ENCODE peak calls at places on chromosomes 7 and 10, in four cellular contexts. One of them, this sample, is unnamed.
A peak's percentile ranks its signal among the peaks of the same experiment; 100 is the strongest.

GRCh38 chr10:110387983-110388681 is 83.4 kb upstream of the SMNDC1 start:
- DNase-seq in MM.1S: peak; percentile 67
- DNase-seq in IMR-90: no peak
- DNase-seq in iPS DF 6.9: no peak
- DNase-seq in this sample: no peak

GRCh38 chr10:28367865-28368541 is 65.1 kb upstream of the MPP7 start:
- DNase-seq in MM.1S: peak; percentile 87
- DNase-seq in IMR-90: no peak
- DNase-seq in iPS DF 6.9: no peak
- DNase-seq in this sample: no peak

GRCh38 chr7:149765399-149766121 is 7.8 kb downstream of the ZNF467 start:
- DNase-seq in IMR-90: no peak
- DNase-seq in MM.1S: no peak
- DNase-seq in iPS DF 6.9: no peak
- DNase-seq in this sample: no peak

GRCh38 chr7:75694636-75695035 is 44.1 kb downstream of the HIP1 start:
- DNase-seq in iPS DF 6.9: no peak
- DNase-seq in IMR-90: no peak
- DNase-seq in MM.1S: no peak
- DNase-seq in this sample: no peak

GRCh38 chr10:85993840-85994507 is 372.6 kb downstream of the GRID1 start:
- DNase-seq in MM.1S: no peak
- DNase-seq in IMR-90: no peak
- DNase-seq in iPS DF 6.9: no peak
- DNase-seq in this sample: no peak

GRCh38 chr7:542935-543789 is 23.5 kb upstream of the PDGFA start:
- DNase-seq in iPS DF 6.9: no peak
- DNase-seq in MM.1S: no peak
- DNase-seq in IMR-90: peak; percentile 91
- DNase-seq in this sample: no peak

GRCh38 chr10:93160829-93161228 is 87.1 kb downstream of the CYP26A1 start:
- DNase-seq in iPS DF 6.9: no peak
- DNase-seq in IMR-90: peak; percentile 39
- DNase-seq in MM.1S: no peak
- DNase-seq in this sample: no peak

GRCh38 chr10:44334621-44335184 is 50.2 kb downstream of the CXCL12 start:
- DNase-seq in iPS DF 6.9: no peak
- DNase-seq in MM.1S: no peak
- DNase-seq in IMR-90: peak; percentile 89
- DNase-seq in this sample: no peak

GRCh38 chr10:5534880-5535856 is 10.4 kb downstream of the CALML3 start:
- DNase-seq in IMR-90: peak; percentile 80
- DNase-seq in iPS DF 6.9: no peak
- DNase-seq in MM.1S: no peak
- DNase-seq in this sample: no peak

GRCh38 chr10:82889703-82890102 is 1014.7 kb downstream of the NRG3 start:
- DNase-seq in IMR-90: no peak
- DNase-seq in iPS DF 6.9: no peak
- DNase-seq in MM.1S: no peak
- DNase-seq in this sample: no peak

GRCh38 chr7:106347229-106347833 is 62.5 kb upstream of the NAMPT start:
- DNase-seq in IMR-90: no peak
- DNase-seq in iPS DF 6.9: no peak
- DNase-seq in MM.1S: peak; percentile 91
- DNase-seq in this sample: no peak

GRCh38 chr7:154946166-154946565 is 56.8 kb downstream of the PAXIP1 start:
- DNase-seq in MM.1S: no peak
- DNase-seq in iPS DF 6.9: no peak
- DNase-seq in IMR-90: no peak
- DNase-seq in this sample: no peak

GRCh38 chr10:2914741-2915140 is 152.6 kb upstream of the PFKP start:
- DNase-seq in MM.1S: no peak
- DNase-seq in IMR-90: no peak
- DNase-seq in iPS DF 6.9: no peak
- DNase-seq in this sample: no peak

GRCh38 chr10:43892062-43892765 is 243.5 kb upstream of the ZNF32 start:
- DNase-seq in MM.1S: no peak
- DNase-seq in iPS DF 6.9: no peak
- DNase-seq in IMR-90: peak; percentile 50
- DNase-seq in this sample: no peak

GRCh38 chr7:2518101-2518500 is 1.5 kb upstream of the LFNG start:
- DNase-seq in iPS DF 6.9: no peak
- DNase-seq in MM.1S: no peak
- DNase-seq in IMR-90: no peak
- DNase-seq in this sample: no peak

GRCh38 chr10:42783181-42783549 is 570 bp downstream of the BMS1 start:
- DNase-seq in MM.1S: no peak
- DNase-seq in iPS DF 6.9: no peak
- DNase-seq in IMR-90: peak; percentile 74
- DNase-seq in this sample: peak; percentile 24

GRCh38 chr10:13659887-13660544 is 73.3 kb downstream of the PRPF18 start:
- DNase-seq in IMR-90: peak; percentile 50
- DNase-seq in MM.1S: peak; percentile 35
- DNase-seq in iPS DF 6.9: peak; percentile 22
- DNase-seq in this sample: peak; percentile 14

GRCh38 chr10:89814278-89814677 is 112.9 kb downstream of the KIF20B start:
- DNase-seq in IMR-90: no peak
- DNase-seq in MM.1S: no peak
- DNase-seq in iPS DF 6.9: no peak
- DNase-seq in this sample: no peak

GRCh38 chr10:92691042-92691590 is 1.4 kb downstream of the HHEX start:
- DNase-seq in iPS DF 6.9: peak; percentile 4
- DNase-seq in MM.1S: no peak
- DNase-seq in IMR-90: no peak
- DNase-seq in this sample: no peak

GRCh38 chr7:155032978-155033377 is 30.1 kb upstream of the PAXIP1 start:
- DNase-seq in IMR-90: no peak
- DNase-seq in MM.1S: no peak
- DNase-seq in iPS DF 6.9: no peak
- DNase-seq in this sample: no peak

GRCh38 chr10:49661291-49661856 is 18.1 kb upstream of the C10orf53 start:
- DNase-seq in IMR-90: no peak
- DNase-seq in iPS DF 6.9: no peak
- DNase-seq in MM.1S: no peak
- DNase-seq in this sample: peak; percentile 50

GRCh38 chr7:540579-540978 is 20.9 kb upstream of the PDGFA start:
- DNase-seq in iPS DF 6.9: no peak
- DNase-seq in IMR-90: no peak
- DNase-seq in MM.1S: no peak
- DNase-seq in this sample: no peak

GRCh38 chr7:17830206-17830605 is 110.1 kb downstream of the SNX13 start:
- DNase-seq in iPS DF 6.9: no peak
- DNase-seq in MM.1S: no peak
- DNase-seq in IMR-90: no peak
- DNase-seq in this sample: no peak

GRCh38 chr7:92835140-92835850 is 1.1 kb downstream of the CDK6 start:
- DNase-seq in iPS DF 6.9: no peak
- DNase-seq in IMR-90: peak; percentile 74
- DNase-seq in MM.1S: peak; percentile 55
- DNase-seq in this sample: no peak

GRCh38 chr7:123773499-123773898 is 24.7 kb upstream of the WASL start:
- DNase-seq in iPS DF 6.9: no peak
- DNase-seq in MM.1S: no peak
- DNase-seq in IMR-90: no peak
- DNase-seq in this sample: no peak

GRCh38 chr7:2038876-2039728 is 193.6 kb downstream of the MAD1L1 start:
- DNase-seq in IMR-90: no peak
- DNase-seq in MM.1S: no peak
- DNase-seq in iPS DF 6.9: no peak
- DNase-seq in this sample: no peak

GRCh38 chr7:876972-877311 is 588 bp downstream of the GET4 start:
- DNase-seq in IMR-90: no peak
- DNase-seq in MM.1S: no peak
- DNase-seq in iPS DF 6.9: no peak
- DNase-seq in this sample: no peak

GRCh38 chr7:54878339-54878738 is 119.3 kb upstream of the SEC61G start:
- DNase-seq in IMR-90: peak; percentile 59
- DNase-seq in MM.1S: peak; percentile 26
- DNase-seq in iPS DF 6.9: no peak
- DNase-seq in this sample: no peak

GRCh38 chr7:134034652-134035051 is 92.5 kb upstream of the LRGUK start:
- DNase-seq in MM.1S: no peak
- DNase-seq in iPS DF 6.9: no peak
- DNase-seq in IMR-90: no peak
- DNase-seq in this sample: peak; percentile 29

GRCh38 chr10:59668081-59668480 is 41.6 kb downstream of the SLC16A9 start:
- DNase-seq in iPS DF 6.9: no peak
- DNase-seq in MM.1S: no peak
- DNase-seq in IMR-90: no peak
- DNase-seq in this sample: no peak

GRCh38 chr7:130961128-130961601 is 227.2 kb upstream of the KLF14 start:
- DNase-seq in iPS DF 6.9: no peak
- DNase-seq in MM.1S: peak; percentile 97
- DNase-seq in IMR-90: peak; percentile 77
- DNase-seq in this sample: no peak
- H3K27ac ChIP-seq in iPS DF 6.9: no peak overlapping the region
- H3K27ac ChIP-seq in MM.1S: peak overlapping the region; percentile 80
- H3K27ac ChIP-seq in IMR-90: peak overlapping the region; percentile 91
- H3K27ac ChIP-seq in this sample: peak overlapping the region; percentile 98

GRCh38 chr10:31876616-31877352 is 51.8 kb downstream of the ARHGAP12 start:
- DNase-seq in iPS DF 6.9: no peak
- DNase-seq in IMR-90: no peak
- DNase-seq in MM.1S: no peak
- DNase-seq in this sample: no peak
- H3K27ac ChIP-seq in iPS DF 6.9: no peak overlapping the region
- H3K27ac ChIP-seq in IMR-90: no peak overlapping the region
- H3K27ac ChIP-seq in MM.1S: no peak overlapping the region
- H3K27ac ChIP-seq in this sample: no peak overlapping the region

GRCh38 chr7:7318610-7319009 is 136.3 kb downstream of the C1GALT1 start:
- DNase-seq in MM.1S: no peak
- DNase-seq in IMR-90: no peak
- DNase-seq in iPS DF 6.9: no peak
- DNase-seq in this sample: no peak
- H3K27ac ChIP-seq in MM.1S: no peak overlapping the region
- H3K27ac ChIP-seq in IMR-90: no peak overlapping the region
- H3K27ac ChIP-seq in iPS DF 6.9: no peak overlapping the region
- H3K27ac ChIP-seq in this sample: no peak overlapping the region

GRCh38 chr10:74587109-74587508 is 239.3 kb upstream of the KAT6B start:
- DNase-seq in iPS DF 6.9: no peak
- DNase-seq in MM.1S: no peak
- DNase-seq in IMR-90: no peak
- DNase-seq in this sample: no peak

GRCh38 chr10:74585231-74586087 is 240.9 kb upstream of the KAT6B start:
- DNase-seq in iPS DF 6.9: no peak
- DNase-seq in MM.1S: peak; percentile 81
- DNase-seq in IMR-90: peak; percentile 0
- DNase-seq in this sample: no peak

GRCh38 chr10:74586088-74586585 is 240.3 kb upstream of the KAT6B start:
- DNase-seq in iPS DF 6.9: no peak
- DNase-seq in IMR-90: peak; percentile 23
- DNase-seq in MM.1S: peak; percentile 30
- DNase-seq in this sample: no peak

GRCh38 chr10:74593470-74593869 is 232.9 kb upstream of the KAT6B start:
- DNase-seq in IMR-90: peak; percentile 86
- DNase-seq in MM.1S: no peak
- DNase-seq in iPS DF 6.9: no peak
- DNase-seq in this sample: peak; percentile 27

DNA sequence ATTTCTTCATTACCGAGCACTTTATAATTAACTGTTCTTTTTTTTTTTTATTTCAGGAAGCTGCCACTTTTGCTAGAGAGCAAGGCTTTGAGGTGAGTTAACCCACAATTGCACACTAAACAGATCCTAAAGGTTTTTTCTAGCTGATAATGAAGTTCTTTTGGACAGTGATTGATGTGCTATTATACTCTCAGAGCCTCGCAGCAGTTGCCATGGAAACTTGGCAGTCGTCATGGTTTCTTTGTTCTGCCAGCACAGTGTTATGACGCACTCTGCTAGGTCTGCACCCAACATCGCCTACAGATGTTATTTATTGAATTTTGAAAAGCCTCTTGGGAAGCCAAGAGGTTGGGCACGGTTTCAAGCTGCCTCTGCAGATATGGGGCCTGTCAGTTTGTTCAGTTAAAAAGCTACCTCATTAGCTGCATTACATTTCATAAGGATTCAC is 237.2 kb upstream of the KAT6B start:
- DNase-seq in MM.1S: no peak
- DNase-seq in IMR-90: peak; percentile 99
- DNase-seq in iPS DF 6.9: no peak
- DNase-seq in this sample: peak; percentile 8
- H3K27ac ChIP-seq in MM.1S: no peak overlapping the region
- H3K27ac ChIP-seq in IMR-90: no peak overlapping the region
- H3K27ac ChIP-seq in iPS DF 6.9: no peak overlapping the region
- H3K27ac ChIP-seq in this sample: no peak overlapping the region

GRCh38 chr10:32540691-32541470 is 94.9 kb downstream of the CCDC7 start:
- DNase-seq in IMR-90: no peak
- DNase-seq in iPS DF 6.9: no peak
- DNase-seq in MM.1S: no peak
- DNase-seq in this sample: no peak
- H3K27ac ChIP-seq in IMR-90: no peak overlapping the region
- H3K27ac ChIP-seq in iPS DF 6.9: no peak overlapping the region
- H3K27ac ChIP-seq in MM.1S: no peak overlapping the region
- H3K27ac ChIP-seq in this sample: no peak overlapping the region

DNA sequence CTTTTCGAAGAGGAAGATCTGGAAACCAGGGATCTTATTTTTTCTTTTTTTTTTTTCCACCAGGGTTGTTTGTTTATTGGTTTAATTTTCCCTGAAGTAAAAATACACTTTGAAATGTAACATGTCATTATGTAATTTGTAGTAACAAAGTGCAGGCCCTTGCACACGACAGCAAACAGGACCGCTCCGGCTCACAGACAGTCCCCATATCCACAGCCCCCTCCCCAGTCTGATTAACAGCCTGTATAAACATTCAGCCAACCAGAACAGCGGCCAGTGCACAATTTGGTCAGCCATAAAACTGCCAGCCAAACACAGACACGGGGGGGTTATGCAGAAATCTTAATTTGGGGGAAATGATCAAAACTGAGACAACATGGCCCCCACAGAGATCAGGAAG is 431.6 kb upstream of the NPVF start:
- DNase-seq in iPS DF 6.9: no peak
- DNase-seq in IMR-90: no peak
- DNase-seq in MM.1S: no peak
- DNase-seq in this sample: no peak
- H3K27ac ChIP-seq in iPS DF 6.9: no peak overlapping the region
- H3K27ac ChIP-seq in IMR-90: no peak overlapping the region
- H3K27ac ChIP-seq in MM.1S: no peak overlapping the region
- H3K27ac ChIP-seq in this sample: no peak overlapping the region

DNA sequence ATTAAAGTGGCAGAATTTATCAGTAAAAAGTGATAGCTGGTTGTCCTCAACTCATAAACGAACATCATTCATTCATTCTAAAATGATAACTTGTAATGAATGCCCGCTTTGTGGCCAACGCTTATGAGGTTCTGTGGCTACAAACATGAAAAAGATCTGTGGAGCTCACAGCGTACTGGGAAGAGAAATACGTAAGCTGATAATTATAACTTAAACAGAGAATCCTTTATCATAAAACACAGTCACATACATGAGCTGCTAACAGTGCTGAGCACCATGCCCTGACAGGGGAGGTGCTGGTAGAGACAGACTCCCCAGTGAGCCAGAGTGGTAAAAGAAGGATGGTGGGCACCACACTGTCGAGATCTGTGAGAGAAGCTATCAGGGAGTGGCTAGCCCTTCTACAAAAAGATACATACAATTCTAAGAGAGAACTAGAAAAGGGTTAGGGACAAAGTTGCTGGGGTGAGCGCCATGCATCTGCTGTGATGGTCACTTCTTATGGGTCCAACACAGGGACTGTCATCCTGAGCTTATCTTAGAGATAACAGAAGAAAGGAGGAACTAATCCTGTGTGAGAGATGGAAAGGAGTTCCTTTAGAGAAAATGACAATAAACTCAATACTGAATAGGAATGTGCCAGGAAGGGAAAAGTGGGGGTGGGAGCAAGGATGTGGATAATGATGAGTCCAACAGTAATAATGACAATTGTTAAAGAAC is 106.7 kb downstream of the USP6NL start:
- DNase-seq in MM.1S: no peak
- DNase-seq in IMR-90: no peak
- DNase-seq in iPS DF 6.9: no peak
- DNase-seq in this sample: no peak
- H3K27ac ChIP-seq in MM.1S: no peak overlapping the region
- H3K27ac ChIP-seq in IMR-90: no peak overlapping the region
- H3K27ac ChIP-seq in iPS DF 6.9: no peak overlapping the region
- H3K27ac ChIP-seq in this sample: no peak overlapping the region